ENCODE peak calls at places on chromosomes 7 and 10, in four cellular contexts. E is cardiac fibroblast, M is NB4, J is osteoblast. Y is an unnamed sample.

GRCh38 chr10:122786269-122786668 is 59.4 kb downstream of the CUZD1 start:
- DNase-seq in E (peak), M (peak), J (peak), Y (no peak)

GRCh38 chr10:52644678-52645434 is 127.7 kb downstream of the MBL2 start:
- DNase-seq in E (peak), M (peak), J (peak), Y (no peak)

GRCh38 chr10:1300218-1300617 is 244.0 kb downstream of the WDR37 start:
- DNase-seq in E (no peak), M (no peak), J (no peak), Y (no peak)

GRCh38 chr7:140015471-140015970 is 47.2 kb downstream of the PARP12 start:
- DNase-seq in E (no peak), M (no peak), J (no peak), Y (no peak)

GRCh38 chr7:119010635-119011034 is 786.1 kb downstream of the ANKRD7 start:
- DNase-seq in E (no peak), M (no peak), J (no peak), Y (no peak)

GRCh38 chr10:63227207-63227895 is 94.2 kb downstream of the NRBF2 start:
- DNase-seq in E (no peak), M (no peak), J (no peak), Y (no peak)

GRCh38 chr10:84097787-84098353 is 41.4 kb upstream of the GHITM start:
- DNase-seq in E (peak), M (peak), J (no peak), Y (no peak)

GRCh38 chr7:155710035-155710434 is 65.6 kb downstream of the RBM33 start:
- DNase-seq in E (no peak), M (no peak), J (no peak), Y (no peak)

GRCh38 chr7:93799750-93800357 is 90.7 kb downstream of the TFPI2 start:
- DNase-seq in E (peak), M (peak), J (no peak), Y (no peak)

GRCh38 chr7:83646027-83646426 is 2.9 kb downstream of the SEMA3E start:
- DNase-seq in E (no peak), M (no peak), J (no peak), Y (no peak)

GRCh38 chr10:130193493-130194193 is 57.5 kb downstream of the GLRX3 start:
- DNase-seq in E (no peak), M (no peak), J (peak), Y (no peak)

GRCh38 chr7:47210283-47210854 is 371.5 kb downstream of the TNS3 start:
- DNase-seq in E (no peak), M (no peak), J (no peak), Y (no peak)

GRCh38 chr7:132607656-132608055 is 31.4 kb upstream of the PLXNA4 start:
- DNase-seq in E (no peak), M (no peak), J (no peak), Y (no peak)

GRCh38 chr7:110803602-110804143 is 287.3 kb upstream of the LRRN3 start:
- DNase-seq in E (no peak), M (no peak), J (no peak), Y (no peak)

GRCh38 chr10:2873769-2874168 is 193.6 kb upstream of the PFKP start:
- DNase-seq in E (no peak), M (no peak), J (peak), Y (no peak)

GRCh38 chr7:154566877-154567276 is 436.0 kb downstream of the PAXIP1 start:
- DNase-seq in E (no peak), M (no peak), J (peak), Y (no peak)

GRCh38 chr10:129057856-129058663 is 409.0 kb upstream of the MGMT start:
- DNase-seq in E (no peak), M (peak), J (no peak), Y (no peak)

GRCh38 chr10:65891073-65891981 is 1034.5 kb upstream of the LRRTM3 start:
- DNase-seq in E (no peak), M (no peak), J (no peak), Y (no peak)

GRCh38 chr10:109894516-109894915 is 28.8 kb downstream of the XPNPEP1 start:
- DNase-seq in E (peak), M (peak), J (no peak), Y (no peak)

DNA sequence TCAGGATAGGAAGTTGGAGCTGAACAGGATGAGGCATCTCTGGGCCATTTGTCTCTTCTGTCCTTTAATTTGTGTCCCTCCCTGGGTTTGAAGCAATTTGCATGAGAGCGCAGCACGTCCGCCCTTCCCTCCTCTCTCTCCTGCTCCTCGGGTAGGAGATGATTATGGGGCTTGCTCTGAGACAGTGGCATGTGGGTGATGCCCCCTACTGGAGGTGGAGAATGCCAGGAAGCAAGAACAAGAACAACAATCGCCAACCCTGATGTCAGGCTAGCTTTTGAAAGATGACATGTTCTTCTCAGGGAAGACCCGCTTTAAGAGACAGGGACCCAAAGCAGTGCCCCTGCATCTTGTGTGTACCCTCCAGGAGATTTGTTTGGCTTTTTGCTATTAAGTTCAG is 63.9 kb upstream of the LOXL4 start:
- DNase-seq in E (no peak), M (peak), J (no peak), Y (no peak)
- TF ChIP-seq CTCF in E (peak), M (peak), J (peak), Y (no peak)

GRCh38 chr7:100212631-100213286 is 7.0 kb upstream of the PVRIG start:
- DNase-seq in E (no peak), M (no peak), J (no peak), Y (no peak)
- TF ChIP-seq CTCF in E (no peak), M (no peak), J (no peak), Y (no peak)

GRCh38 chr7:134612197-134612596 is 34.5 kb upstream of the BPGM start:
- DNase-seq in E (no peak), M (no peak), J (no peak), Y (no peak)
- TF ChIP-seq CTCF in E (no peak), M (no peak), J (no peak), Y (no peak)

GRCh38 chr7:114156178-114156577 is 237.4 kb upstream of the PPP1R3A start:
- DNase-seq in E (no peak), M (no peak), J (no peak), Y (no peak)

GRCh38 chr7:114152314-114152938 is 233.6 kb upstream of the PPP1R3A start:
- DNase-seq in E (no peak), M (no peak), J (no peak), Y (no peak)

GRCh38 chr7:114155766-114156110 is 236.9 kb upstream of the PPP1R3A start:
- DNase-seq in E (no peak), M (no peak), J (no peak), Y (no peak)

GRCh38 chr7:114153700-114154099 is 234.9 kb upstream of the PPP1R3A start:
- DNase-seq in E (no peak), M (no peak), J (no peak), Y (no peak)

DNA sequence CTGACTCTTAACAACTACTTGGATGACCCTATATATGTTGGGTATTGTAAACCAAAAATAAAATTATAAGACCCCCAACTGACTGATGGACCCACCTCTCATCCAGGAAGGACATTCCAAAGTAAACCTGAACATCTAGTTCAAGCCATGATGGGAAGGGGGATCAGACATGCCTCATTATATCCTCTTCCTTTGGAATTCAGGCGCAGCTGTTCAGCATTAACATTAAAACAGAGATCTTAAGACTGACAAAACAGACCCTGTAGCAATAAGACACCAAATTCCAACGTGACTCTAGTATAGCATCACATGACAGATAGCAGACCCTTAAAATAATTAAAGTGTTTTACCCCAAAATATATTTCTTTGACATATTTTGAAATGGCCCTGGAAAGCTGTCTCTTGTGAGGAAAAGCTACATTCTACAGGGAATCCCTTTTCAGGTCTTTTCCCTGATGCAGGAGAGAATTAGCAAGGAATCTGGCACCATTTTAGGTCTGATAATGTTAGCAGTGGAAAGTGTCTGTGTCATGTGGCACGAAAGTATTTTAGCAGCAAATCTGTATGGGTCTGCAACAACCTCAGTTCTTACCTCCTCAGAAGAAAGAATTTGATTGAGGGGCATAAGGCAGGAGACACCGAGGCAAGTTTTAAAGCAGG is 236.4 kb upstream of the PPP1R3A start:
- DNase-seq in E (no peak), M (no peak), J (no peak), Y (no peak)
- TF ChIP-seq CTCF in E (no peak), M (no peak), J (no peak), Y (no peak)

GRCh38 chr7:150400779-150401423 is 21.8 kb downstream of the ZNF775 start:
- DNase-seq in E (no peak), M (no peak), J (no peak), Y (no peak)
- TF ChIP-seq CTCF in E (no peak), M (no peak), J (no peak), Y (no peak)

GRCh38 chr10:115417585-115418265 is 324.6 kb downstream of the ATRNL1 start:
- DNase-seq in E (peak), M (peak), J (peak), Y (no peak)
- TF ChIP-seq CTCF in E (peak), M (peak), J (peak), Y (no peak)

DNA sequence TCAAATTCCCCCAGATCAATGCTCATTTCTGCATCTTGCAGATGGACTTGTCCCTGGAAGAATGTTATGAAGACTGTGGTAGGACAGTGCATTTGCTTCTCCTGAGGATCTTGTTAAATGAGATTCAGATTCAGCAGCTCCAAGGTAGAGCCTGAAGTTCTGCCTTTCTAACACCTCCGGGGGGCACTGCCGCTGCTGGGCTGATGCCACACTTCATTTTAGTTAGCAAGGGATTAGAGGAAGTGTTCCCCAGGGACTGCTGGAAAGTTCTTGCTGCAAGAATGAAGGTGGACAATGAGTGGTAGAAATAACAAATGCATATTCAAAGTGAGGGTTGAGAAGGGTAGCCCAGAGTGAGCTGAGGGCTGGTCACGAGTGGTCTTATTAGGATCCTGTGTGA is 434.3 kb upstream of the AKR1E2 start:
- DNase-seq in E (peak), M (peak), J (no peak), Y (no peak)
- TF ChIP-seq CTCF in E (peak), M (no peak), J (peak), Y (no peak)

DNA sequence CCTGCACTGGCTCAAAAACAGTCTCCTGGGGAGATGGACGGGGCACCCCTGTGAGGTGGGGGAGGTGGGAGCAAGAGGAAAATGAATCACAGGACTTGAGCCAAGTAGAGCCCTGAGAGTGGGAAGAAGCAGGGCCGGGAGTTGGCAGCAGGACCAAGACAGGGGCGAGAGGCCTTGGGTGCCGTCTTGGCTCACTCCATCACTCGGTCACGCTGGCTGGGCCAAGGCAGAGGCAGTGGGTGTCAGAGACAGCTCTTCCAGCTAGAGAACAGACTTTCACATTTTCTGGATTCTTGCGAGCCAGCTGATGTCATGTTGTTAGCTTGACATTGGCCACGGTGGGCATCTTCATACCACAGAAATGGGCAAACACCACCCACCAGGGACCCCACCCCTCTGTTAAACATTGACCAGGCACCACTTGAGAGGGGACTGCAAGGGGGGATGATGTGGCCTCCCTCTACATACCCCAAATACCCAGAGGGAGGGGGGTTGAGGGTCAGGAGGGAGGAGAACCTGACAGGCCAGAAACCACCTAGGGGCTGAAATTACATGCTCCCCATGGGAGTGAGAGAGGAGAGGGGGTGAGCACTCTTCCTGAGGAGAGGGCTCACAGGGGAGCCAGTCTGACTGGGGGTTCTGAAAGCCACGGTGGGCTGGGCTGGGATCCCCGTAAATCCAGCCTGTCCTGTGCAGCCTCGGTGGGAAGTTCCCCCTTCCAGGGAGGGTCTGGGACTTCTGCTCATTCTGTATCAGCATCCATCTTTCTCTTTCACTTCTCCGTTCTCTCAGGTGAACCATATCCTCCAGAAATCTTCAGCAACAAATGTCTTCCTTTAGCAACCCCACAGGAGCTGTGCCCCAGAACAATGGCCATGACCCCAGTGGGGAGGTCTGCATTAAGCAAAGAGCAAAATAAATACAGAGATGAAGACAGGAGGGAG is 19.6 kb downstream of the CAMK2B start:
- DNase-seq in E (peak), M (peak), J (peak), Y (peak)
- TF ChIP-seq CTCF in E (no peak), M (no peak), J (no peak), Y (no peak)

Y was measured in mesothelial cell of epicardium.